ENCODE peak calls at places on chromosomes 12 and 14, in six cellular contexts. One of them, this sample, is unnamed.

GRCh38 chr14:78737606-78738005 is 567.4 kb downstream of the NRXN3 start:
- DNase-seq in HS-27A: no peak
- DNase-seq in osteocyte: no peak
- DNase-seq in SIG-M5: no peak
- DNase-seq in EH: no peak
- DNase-seq in fibroblast of the conjunctiva: no peak
- DNase-seq in this sample: no peak

GRCh38 chr12:109760031-109760929 is 46.7 kb downstream of the FAM222A start:
- DNase-seq in fibroblast of the conjunctiva: no peak
- DNase-seq in EH: no peak
- DNase-seq in SIG-M5: no peak
- DNase-seq in HS-27A: no peak
- DNase-seq in osteocyte: no peak
- DNase-seq in this sample: no peak

GRCh38 chr12:30694971-30695326 is 720 bp downstream of the IPO8 start:
- DNase-seq in osteocyte: no peak
- DNase-seq in SIG-M5: no peak
- DNase-seq in fibroblast of the conjunctiva: no peak
- DNase-seq in HS-27A: peak
- DNase-seq in EH: peak
- DNase-seq in this sample: peak

GRCh38 chr12:130992448-130992847 is 38.7 kb downstream of the ADGRD1 start:
- DNase-seq in HS-27A: no peak
- DNase-seq in osteocyte: no peak
- DNase-seq in SIG-M5: no peak
- DNase-seq in EH: no peak
- DNase-seq in fibroblast of the conjunctiva: no peak
- DNase-seq in this sample: no peak

GRCh38 chr14:64654931-64655330 is 49.3 kb upstream of the PLEKHG3 start:
- DNase-seq in SIG-M5: no peak
- DNase-seq in HS-27A: no peak
- DNase-seq in osteocyte: no peak
- DNase-seq in EH: no peak
- DNase-seq in fibroblast of the conjunctiva: no peak
- DNase-seq in this sample: peak

GRCh38 chr12:123971770-123972447 is 722 bp downstream of the CCDC92 start:
- DNase-seq in SIG-M5: no peak
- DNase-seq in osteocyte: no peak
- DNase-seq in EH: peak
- DNase-seq in fibroblast of the conjunctiva: no peak
- DNase-seq in HS-27A: no peak
- DNase-seq in this sample: no peak

GRCh38 chr12:106145539-106146447 is 7.0 kb upstream of the NUAK1 start:
- DNase-seq in HS-27A: no peak
- DNase-seq in fibroblast of the conjunctiva: no peak
- DNase-seq in SIG-M5: no peak
- DNase-seq in osteocyte: no peak
- DNase-seq in EH: peak
- DNase-seq in this sample: peak

GRCh38 chr12:59578239-59578638 is 17.6 kb upstream of the SLC16A7 start:
- DNase-seq in fibroblast of the conjunctiva: no peak
- DNase-seq in SIG-M5: no peak
- DNase-seq in osteocyte: no peak
- DNase-seq in EH: no peak
- DNase-seq in HS-27A: no peak
- DNase-seq in this sample: no peak

GRCh38 chr12:93173178-93173957 is 204.4 kb upstream of the NUDT4 start:
- DNase-seq in EH: peak
- DNase-seq in HS-27A: no peak
- DNase-seq in SIG-M5: no peak
- DNase-seq in fibroblast of the conjunctiva: peak
- DNase-seq in osteocyte: no peak
- DNase-seq in this sample: peak

GRCh38 chr14:75258079-75258802 is 20.4 kb upstream of the FOS start:
- DNase-seq in HS-27A: no peak
- DNase-seq in EH: peak
- DNase-seq in SIG-M5: no peak
- DNase-seq in osteocyte: no peak
- DNase-seq in fibroblast of the conjunctiva: no peak
- DNase-seq in this sample: peak

GRCh38 chr12:9940370-9940769 is 8.2 kb upstream of the CLEC2A start:
- DNase-seq in fibroblast of the conjunctiva: no peak
- DNase-seq in osteocyte: no peak
- DNase-seq in HS-27A: no peak
- DNase-seq in SIG-M5: no peak
- DNase-seq in EH: no peak
- DNase-seq in this sample: no peak

GRCh38 chr12:108895220-108895802 is 15.4 kb downstream of the DAO start:
- DNase-seq in SIG-M5: no peak
- DNase-seq in osteocyte: no peak
- DNase-seq in EH: no peak
- DNase-seq in fibroblast of the conjunctiva: no peak
- DNase-seq in HS-27A: no peak
- DNase-seq in this sample: no peak

GRCh38 chr12:81015510-81015909 is 62.4 kb upstream of the ACSS3 start:
- DNase-seq in HS-27A: no peak
- DNase-seq in EH: no peak
- DNase-seq in fibroblast of the conjunctiva: no peak
- DNase-seq in SIG-M5: no peak
- DNase-seq in osteocyte: no peak
- DNase-seq in this sample: no peak

GRCh38 chr12:128833418-128833817 is 9.7 kb upstream of the SLC15A4 start:
- DNase-seq in SIG-M5: no peak
- DNase-seq in fibroblast of the conjunctiva: no peak
- DNase-seq in osteocyte: no peak
- DNase-seq in HS-27A: no peak
- DNase-seq in EH: no peak
- DNase-seq in this sample: no peak

GRCh38 chr12:102869571-102869970 is 47.5 kb downstream of the PAH start:
- DNase-seq in EH: no peak
- DNase-seq in osteocyte: no peak
- DNase-seq in fibroblast of the conjunctiva: no peak
- DNase-seq in SIG-M5: no peak
- DNase-seq in HS-27A: no peak
- DNase-seq in this sample: no peak